ENCODE peak calls at places on chromosomes 16 and 17, in five cellular contexts. I is stomach; U is transverse colon; L is CD8-positive, alpha-beta T cell; W is A673. Y is an unnamed sample.

GRCh38 chr16:12639044-12639443 is 164.6 kb downstream of the CPPED1 start:
- DNase-seq in L (no peak), W (no peak), U (no peak), I (no peak), Y (no peak)

GRCh38 chr16:8855972-8856371 is 12.8 kb downstream of the CARHSP1 start:
- DNase-seq in W (no peak), L (no peak), U (no peak), I (no peak), Y (no peak)

GRCh38 chr17:27996157-27997043 is 46.1 kb upstream of the NLK start:
- DNase-seq in L (no peak), I (no peak), W (peak; percentile 44), U (no peak), Y (no peak)

GRCh38 chr17:42050360-42051012 is at the start of gene C17orf113:
- DNase-seq in U (peak; percentile 61), I (peak; percentile 62), W (peak; percentile 40), L (peak; percentile 73), Y (peak; percentile 56)

GRCh38 chr16:71916397-71916920 is 21.1 kb downstream of the IST1 start:
- DNase-seq in U (no peak), W (no peak), L (no peak), I (no peak), Y (no peak)

GRCh38 chr17:29283496-29283895 is 10.5 kb downstream of the NUFIP2 start:
- DNase-seq in U (no peak), W (peak; percentile 41), L (no peak), I (no peak), Y (no peak)

GRCh38 chr17:45073414-45074070 is 12.4 kb downstream of the NMT1 start:
- DNase-seq in W (peak; percentile 40), I (no peak), U (peak; percentile 25), L (no peak), Y (no peak)

GRCh38 chr17:76139801-76140660 is 1.0 kb downstream of the FOXJ1 start:
- DNase-seq in W (no peak), U (peak; percentile 49), L (peak; percentile 77), I (no peak), Y (peak; percentile 71)

GRCh38 chr16:89193576-89194293 is 6.6 kb downstream of the SLC22A31 start:
- DNase-seq in I (no peak), L (no peak), W (peak; percentile 36), U (no peak), Y (no peak)

GRCh38 chr17:2685696-2686095 is 25.9 kb downstream of the CLUH start:
- DNase-seq in L (peak; percentile 48), U (no peak), I (no peak), W (no peak), Y (no peak)

GRCh38 chr17:70278846-70279465 is 109.6 kb downstream of the KCNJ2 start:
- DNase-seq in U (no peak), I (no peak), W (no peak), L (no peak), Y (no peak)

GRCh38 chr17:73901661-73902415 is 257.6 kb upstream of the SDK2 start:
- DNase-seq in W (peak; percentile 49), L (peak; percentile 60), U (peak; percentile 72), I (peak; percentile 65), Y (peak; percentile 61)

GRCh38 chr16:2292221-2292620 is 24.3 kb upstream of the RNPS1 start:
- DNase-seq in U (no peak), I (no peak), W (no peak), L (no peak), Y (no peak)

GRCh38 chr17:55731586-55732250 is 9.1 kb upstream of the TMEM100 start:
- DNase-seq in L (no peak), U (peak; percentile 24), W (peak; percentile 80), I (no peak), Y (no peak)

GRCh38 chr17:40499551-40500189 is 1.8 kb downstream of the TNS4 start:
- DNase-seq in L (no peak), W (peak; percentile 11), U (peak; percentile 92), I (peak; percentile 92), Y (peak; percentile 84)

GRCh38 chr17:50204431-50204830 is 3.0 kb upstream of the COL1A1 start:
- DNase-seq in I (no peak), W (no peak), U (peak; percentile 0), L (no peak), Y (no peak)

GRCh38 chr16:72872966-72873365 is 175.0 kb downstream of the ZFHX3 start:
- DNase-seq in L (no peak), I (no peak), U (no peak), W (no peak), Y (no peak)

GRCh38 chr17:81340606-81341346 is 45.7 kb upstream of the SLC38A10 start:
- DNase-seq in W (no peak), U (no peak), L (no peak), I (no peak), Y (no peak)

GRCh38 chr17:46192484-46193245 is 564 bp downstream of the KANSL1 start:
- DNase-seq in I (peak; percentile 57), L (peak; percentile 77), W (peak; percentile 80), U (peak; percentile 62), Y (peak; percentile 74)

GRCh38 chr17:76944477-76944876 is 76.3 kb downstream of the MGAT5B start:
- DNase-seq in U (no peak), W (no peak), I (no peak), L (no peak), Y (no peak)

GRCh38 chr17:45155029-45155428 is 6.6 kb upstream of the HEXIM2 start:
- DNase-seq in W (no peak), U (no peak), L (no peak), I (no peak), Y (no peak)

GRCh38 chr17:29883497-29883896 is 46.5 kb downstream of the SSH2 start:
- DNase-seq in U (no peak), I (no peak), L (no peak), W (peak; percentile 90), Y (no peak)

GRCh38 chr16:70695351-70696070 is 9.7 kb upstream of the MTSS2 start:
- DNase-seq in L (peak; percentile 72), W (no peak), I (peak; percentile 73), U (peak; percentile 47), Y (peak; percentile 62)

GRCh38 chr17:9217151-9218067 is 196.1 kb downstream of the NTN1 start:
- DNase-seq in L (no peak), U (no peak), W (no peak), I (no peak), Y (no peak)

GRCh38 chr16:80233097-80233835 is 307.5 kb upstream of the DYNLRB2 start:
- DNase-seq in L (no peak), W (no peak), U (no peak), I (no peak), Y (no peak)

GRCh38 chr17:56593073-56593740 is at the start of gene NOG:
- DNase-seq in I (no peak), L (peak; percentile 75), U (no peak), W (peak; percentile 77), Y (peak; percentile 44)

GRCh38 chr16:89471225-89471624 is 19.1 kb downstream of the ANKRD11 start:
- DNase-seq in W (no peak), L (no peak), U (no peak), I (no peak), Y (no peak)

GRCh38 chr17:38403491-38403890 is 24.8 kb upstream of the ARHGAP23 start:
- DNase-seq in U (no peak), I (no peak), W (no peak), L (no peak), Y (no peak)

GRCh38 chr17:40938981-40939380 is 1.5 kb upstream of the KRT23 start:
- DNase-seq in L (no peak), W (no peak), I (no peak), U (no peak), Y (no peak)

GRCh38 chr16:81996664-81997529 is 14.4 kb downstream of the SDR42E1 start:
- DNase-seq in I (no peak), L (no peak), U (no peak), W (peak; percentile 53), Y (no peak)

GRCh38 chr17:66837883-66838665 is 3.2 kb downstream of the CACNG5 start:
- DNase-seq in U (no peak), W (no peak), I (no peak), L (no peak), Y (no peak)

GRCh38 chr16:27174798-27175197 is 28.5 kb upstream of the KDM8 start:
- DNase-seq in L (no peak), U (no peak), W (no peak), I (no peak), Y (no peak)

GRCh38 chr16:23448392-23448791 is 4.6 kb downstream of the COG7 start:
- DNase-seq in U (peak; percentile 21), W (no peak), I (no peak), L (no peak), Y (no peak)

GRCh38 chr17:73064084-73064938 is 28.2 kb downstream of the SLC39A11 start:
- DNase-seq in L (no peak), U (no peak), I (peak; percentile 34), W (no peak), Y (no peak)

GRCh38 chr17:63984651-63985386 is 12.1 kb upstream of the SCN4A start:
- DNase-seq in U (peak; percentile 39), I (peak; percentile 30), W (peak; percentile 74), L (peak; percentile 65), Y (peak; percentile 46)

GRCh38 chr16:11586375-11586855 is 304 bp downstream of the LITAF start:
- DNase-seq in U (no peak), I (no peak), W (no peak), L (no peak), Y (no peak)

GRCh38 chr16:12324152-12324551 is 347.6 kb downstream of the SNX29 start:
- DNase-seq in I (no peak), U (no peak), L (no peak), W (no peak), Y (no peak)

GRCh38 chr16:17396762-17397498 is 73.8 kb downstream of the XYLT1 start:
- DNase-seq in U (peak; percentile 67), W (no peak), L (no peak), I (peak; percentile 71), Y (peak; percentile 70)